ENCODE peak calls at places on chromosomes 16 and 17, in nine cellular contexts. U is neural progenitor cell; P is CD4-positive, alpha-beta T cell; T is epithelial cell of esophagus; K is GM13977; C is astrocyte of the spinal cord; M is neural crest cell; I is stomach; L is fibroblast of mammary gland. F is an unnamed sample.

GRCh38 chr17:82888583-82889495 is 49.0 kb upstream of the ZNF750 start:
- DNase-seq in U (no peak), P (no peak), T (peak), K (no peak), C (no peak), M (no peak), I (peak), L (no peak), F (no peak)

GRCh38 chr17:9900744-9901143 is 4.3 kb downstream of the RCVRN start:
- DNase-seq in U (no peak), P (no peak), T (no peak), K (no peak), C (peak), M (no peak), I (no peak), L (peak), F (peak)

GRCh38 chr16:89085755-89086154 is 7.9 kb upstream of the ACSF3 start:
- DNase-seq in U (no peak), P (no peak), T (no peak), K (no peak), C (no peak), M (no peak), I (no peak), L (no peak), F (no peak)

GRCh38 chr16:975313-975690 is 4.5 kb upstream of the LMF1 start:
- DNase-seq in U (no peak), P (no peak), T (no peak), K (no peak), C (no peak), M (no peak), I (no peak), L (no peak), F (no peak)

GRCh38 chr16:4475880-4476790 is at the start of gene HMOX2:
- DNase-seq in U (peak), P (peak), T (peak), K (peak), C (peak), M (peak), I (peak), L (peak), F (peak)

GRCh38 chr16:53458623-53459022 is 24.4 kb downstream of the RBL2 start:
- DNase-seq in U (no peak), P (no peak), T (no peak), K (no peak), C (no peak), M (no peak), I (no peak), L (no peak), F (no peak)

GRCh38 chr16:24540575-24541240 is 1.3 kb downstream of the RBBP6 start:
- DNase-seq in U (peak), P (no peak), T (peak), K (peak), C (peak), M (no peak), I (no peak), L (no peak), F (peak)

GRCh38 chr17:78737332-78737731 is 44.7 kb downstream of the CYTH1 start:
- DNase-seq in U (no peak), P (no peak), T (peak), K (no peak), C (peak), M (no peak), I (no peak), L (peak), F (peak)

GRCh38 chr16:49866533-49867155 is 10.7 kb upstream of the ZNF423 start:
- DNase-seq in U (peak), P (no peak), T (no peak), K (no peak), C (no peak), M (peak), I (no peak), L (no peak), F (no peak)

GRCh38 chr17:31544186-31544585 is 152.7 kb downstream of the RAB11FIP4 start:
- DNase-seq in U (no peak), P (no peak), T (no peak), K (no peak), C (no peak), M (no peak), I (no peak), L (no peak), F (no peak)

GRCh38 chr16:1097800-1098199 is 1.8 kb upstream of the C1QTNF8 start:
- DNase-seq in U (no peak), P (no peak), T (no peak), K (no peak), C (no peak), M (no peak), I (no peak), L (no peak), F (peak)

GRCh38 chr17:51590071-51590470 is 329.7 kb downstream of the UTP18 start:
- DNase-seq in U (no peak), P (no peak), T (no peak), K (no peak), C (no peak), M (no peak), I (no peak), L (no peak), F (no peak)

GRCh38 chr17:45307290-45308015 is 9.4 kb downstream of the MAP3K14 start:
- DNase-seq in U (no peak), P (no peak), T (peak), K (peak), C (peak), M (no peak), I (no peak), L (peak), F (peak)

GRCh38 chr17:17354560-17355357 is 51.6 kb downstream of the NT5M start:
- DNase-seq in U (peak), P (peak), T (peak), K (peak), C (peak), M (peak), I (peak), L (peak), F (peak)

GRCh38 chr16:51624083-51624775 is 473.2 kb upstream of the SALL1 start:
- DNase-seq in U (no peak), P (no peak), T (peak), K (no peak), C (no peak), M (no peak), I (no peak), L (peak), F (peak)

GRCh38 chr16:54077412-54077821 is 209.2 kb downstream of the IRX3 start:
- DNase-seq in U (no peak), P (no peak), T (peak), K (no peak), C (peak), M (no peak), I (no peak), L (peak), F (peak)

GRCh38 chr16:73028721-73029361 is 19.1 kb downstream of the ZFHX3 start:
- DNase-seq in U (no peak), P (no peak), T (peak), K (no peak), C (no peak), M (no peak), I (no peak), L (no peak), F (no peak)

GRCh38 chr16:12157510-12158093 is 181.1 kb downstream of the SNX29 start:
- DNase-seq in U (no peak), P (no peak), T (no peak), K (no peak), C (peak), M (no peak), I (no peak), L (peak), F (peak)

GRCh38 chr17:2804912-2805311 is 8.7 kb downstream of the RAP1GAP2 start:
- DNase-seq in U (no peak), P (no peak), T (peak), K (no peak), C (no peak), M (no peak), I (no peak), L (no peak), F (no peak)

GRCh38 chr17:15284537-15284936 is 19.4 kb upstream of the PMP22 start:
- DNase-seq in U (no peak), P (no peak), T (no peak), K (no peak), C (no peak), M (no peak), I (no peak), L (no peak), F (no peak)

GRCh38 chr17:77527394-77527793 is 386.6 kb downstream of the SEC14L1 start:
- DNase-seq in U (no peak), P (no peak), T (no peak), K (no peak), C (no peak), M (no peak), I (peak), L (no peak), F (no peak)

GRCh38 chr16:56691885-56692284 is 9.6 kb downstream of the MT1X start:
- DNase-seq in U (no peak), P (no peak), T (peak), K (no peak), C (no peak), M (no peak), I (no peak), L (peak), F (peak)

GRCh38 chr16:52586159-52586558 is 39.2 kb upstream of the TOX3 start:
- DNase-seq in U (no peak), P (no peak), T (no peak), K (no peak), C (no peak), M (no peak), I (no peak), L (no peak), F (no peak)

GRCh38 chr17:19800571-19800970 is 52.5 kb upstream of the ALDH3A1 start:
- DNase-seq in U (no peak), P (no peak), T (peak), K (no peak), C (no peak), M (no peak), I (no peak), L (no peak), F (no peak)

GRCh38 chr17:54900457-54901229 is at the start of gene TOM1L1:
- DNase-seq in U (peak), P (no peak), T (peak), K (peak), C (peak), M (peak), I (peak), L (peak), F (peak)

GRCh38 chr16:75341934-75342811 is 90.7 kb upstream of the BCAR1 start:
- DNase-seq in U (no peak), P (no peak), T (peak), K (no peak), C (peak), M (no peak), I (no peak), L (peak), F (peak)

GRCh38 chr16:2475413-2476344 is 752 bp downstream of the TBC1D24 start:
- DNase-seq in U (peak), P (no peak), T (no peak), K (peak), C (no peak), M (no peak), I (peak), L (no peak), F (no peak)

DNA sequence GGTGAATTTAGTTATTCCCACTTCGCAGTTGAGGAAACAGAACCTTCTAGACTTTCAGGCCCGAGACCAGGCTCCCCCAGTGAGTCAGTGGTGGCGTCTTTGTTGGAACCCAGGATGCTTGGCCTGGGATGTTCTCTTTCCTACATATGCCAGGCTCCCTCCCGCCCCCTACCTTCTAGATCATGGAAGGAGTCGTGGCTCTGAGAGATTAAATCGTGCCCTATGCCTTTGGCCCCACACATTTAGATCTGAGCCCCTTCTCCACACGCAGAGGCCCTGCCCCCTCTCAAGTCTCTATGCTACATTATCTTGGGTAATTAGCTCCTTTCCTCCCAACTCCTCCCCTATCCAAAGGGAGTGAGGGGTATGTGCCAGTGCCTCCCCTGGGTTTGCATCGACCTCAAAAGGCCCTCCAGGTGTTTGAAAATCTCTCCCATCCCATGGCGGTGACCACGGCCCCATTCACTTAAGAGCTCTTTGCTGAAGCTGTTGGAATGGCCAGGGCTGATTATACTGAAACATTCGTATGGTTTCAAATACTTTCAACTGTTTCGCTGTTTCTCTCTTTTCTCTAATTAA is 3.0 kb downstream of the NGFR start:
- DNase-seq in U (peak), P (no peak), T (no peak), K (no peak), C (no peak), M (no peak), I (no peak), L (no peak), F (no peak)
- TF ChIP-seq CTCF in U (peak), P (no peak), T (peak), K (no peak), C (peak), M (peak), I (no peak), L (no peak), F (no peak)

GRCh38 chr16:8872967-8873865 is 4.4 kb upstream of the CARHSP1 start:
- DNase-seq in U (no peak), P (no peak), T (no peak), K (no peak), C (no peak), M (no peak), I (no peak), L (no peak), F (no peak)
- TF ChIP-seq CTCF in U (no peak), P (no peak), T (peak), K (peak), C (peak), M (peak), I (no peak), L (peak), F (peak)

GRCh38 chr16:80837421-80838263 is 33.2 kb upstream of the CDYL2 start:
- DNase-seq in U (no peak), P (no peak), T (no peak), K (no peak), C (no peak), M (no peak), I (no peak), L (no peak), F (no peak)

GRCh38 chr16:80841231-80841630 is 36.8 kb upstream of the CDYL2 start:
- DNase-seq in U (no peak), P (no peak), T (no peak), K (no peak), C (no peak), M (no peak), I (no peak), L (no peak), F (no peak)

GRCh38 chr16:80831039-80831438 is 26.6 kb upstream of the CDYL2 start:
- DNase-seq in U (no peak), P (no peak), T (no peak), K (no peak), C (no peak), M (no peak), I (no peak), L (no peak), F (no peak)

DNA sequence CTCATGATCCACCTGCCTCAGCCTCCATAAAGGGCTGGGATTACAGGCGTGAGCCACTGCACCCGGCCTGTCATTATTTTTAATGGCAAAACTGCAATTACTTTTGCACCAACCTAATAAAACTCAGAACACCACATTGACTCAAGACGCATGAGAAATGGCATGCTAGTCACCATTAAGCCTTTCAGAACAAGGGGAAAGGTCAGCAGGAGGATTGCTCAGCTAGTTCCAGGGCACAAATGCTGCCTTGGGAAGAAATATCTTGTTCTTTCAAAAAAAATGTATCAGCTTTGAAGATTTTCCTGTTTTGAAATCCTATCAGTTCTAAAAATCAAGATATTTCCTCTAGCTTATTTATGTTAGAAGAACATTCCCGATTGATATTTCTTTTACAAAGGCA is 32.4 kb upstream of the CDYL2 start:
- DNase-seq in U (no peak), P (no peak), T (no peak), K (no peak), C (no peak), M (no peak), I (no peak), L (peak), F (no peak)
- TF ChIP-seq CTCF in U (no peak), P (no peak), T (no peak), K (no peak), C (no peak), M (no peak), I (no peak), L (no peak), F (no peak)

GRCh38 chr17:64340557-64340956 is 50.1 kb downstream of the PECAM1 start:
- DNase-seq in U (no peak), P (no peak), T (no peak), K (no peak), C (no peak), M (no peak), I (no peak), L (no peak), F (no peak)

GRCh38 chr17:64345691-64346376 is 44.8 kb downstream of the PECAM1 start:
- DNase-seq in U (no peak), P (no peak), T (no peak), K (no peak), C (no peak), M (no peak), I (no peak), L (no peak), F (no peak)

GRCh38 chr17:64343071-64343774 is 47.4 kb downstream of the PECAM1 start:
- DNase-seq in U (no peak), P (no peak), T (no peak), K (no peak), C (no peak), M (no peak), I (no peak), L (no peak), F (no peak)

GRCh38 chr17:64341181-64341580 is 49.5 kb downstream of the PECAM1 start:
- DNase-seq in U (no peak), P (no peak), T (no peak), K (no peak), C (no peak), M (no peak), I (no peak), L (no peak), F (no peak)

DNA sequence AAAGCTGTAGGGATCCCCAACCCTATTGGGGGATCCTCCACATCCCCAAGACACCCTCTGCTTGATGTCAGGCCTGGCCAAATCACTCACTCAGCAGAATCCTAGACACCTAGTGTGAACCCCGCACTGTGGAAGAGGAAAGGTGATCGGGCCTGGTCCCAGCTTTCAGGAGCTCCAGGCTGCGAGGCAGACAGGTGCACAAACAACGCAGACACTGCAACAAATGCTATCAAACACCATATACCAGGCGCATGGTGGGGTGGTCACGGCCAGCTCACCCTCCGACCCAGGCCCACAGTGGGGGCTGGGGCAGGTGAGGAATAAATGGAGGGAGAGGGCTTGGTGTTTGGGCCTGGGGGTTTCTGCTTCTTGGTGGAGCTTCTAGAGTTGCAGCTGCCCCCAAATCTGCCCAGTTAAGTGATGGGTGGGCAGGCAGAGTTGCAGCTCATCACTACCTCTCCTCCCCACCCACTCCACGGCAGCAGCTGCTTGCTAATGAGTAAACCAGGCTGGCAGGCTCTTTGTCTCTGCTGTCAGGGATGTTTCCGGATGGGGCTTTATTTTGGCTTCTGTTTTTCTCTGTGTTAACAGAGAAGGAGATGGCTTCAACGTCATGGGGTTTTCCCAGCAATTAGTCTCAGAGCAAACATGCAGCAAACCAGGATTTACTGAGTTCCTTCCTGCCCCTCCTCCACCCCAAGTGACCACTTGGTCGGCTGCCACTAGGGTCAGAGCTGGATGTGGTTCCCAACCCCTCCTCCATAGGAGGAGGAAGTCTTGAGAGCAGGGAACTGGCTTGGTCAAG is 46.6 kb downstream of the PECAM1 start:
- DNase-seq in U (peak), P (no peak), T (peak), K (no peak), C (peak), M (no peak), I (peak), L (peak), F (peak)
- TF ChIP-seq CTCF in U (no peak), P (no peak), T (no peak), K (no peak), C (no peak), M (no peak), I (no peak), L (no peak), F (no peak)

GRCh38 chr17:73841431-73842060 is 197.3 kb upstream of the SDK2 start:
- DNase-seq in U (peak), P (no peak), T (no peak), K (no peak), C (no peak), M (no peak), I (no peak), L (peak), F (no peak)
- TF ChIP-seq CTCF in U (peak), P (peak), T (peak), K (peak), C (peak), M (peak), I (no peak), L (peak), F (no peak)

GRCh38 chr17:13671341-13671740 is 69.6 kb upstream of the HS3ST3A1 start:
- DNase-seq in U (peak), P (no peak), T (no peak), K (no peak), C (peak), M (no peak), I (no peak), L (no peak), F (no peak)

GRCh38 chr17:13665872-13666635 is 64.3 kb upstream of the HS3ST3A1 start:
- DNase-seq in U (no peak), P (no peak), T (no peak), K (no peak), C (no peak), M (no peak), I (no peak), L (no peak), F (no peak)

GRCh38 chr17:13671771-13672170 is 70.0 kb upstream of the HS3ST3A1 start:
- DNase-seq in U (peak), P (no peak), T (peak), K (no peak), C (peak), M (no peak), I (no peak), L (peak), F (no peak)
- TF ChIP-seq CTCF in U (no peak), P (no peak), T (no peak), K (no peak), C (no peak), M (no peak), I (no peak), L (no peak), F (no peak)

GRCh38 chr17:66975614-66976378 is 11.3 kb downstream of the CACNG4 start:
- DNase-seq in U (peak), P (no peak), T (peak), K (peak), C (no peak), M (no peak), I (peak), L (no peak), F (no peak)
- TF ChIP-seq CTCF in U (peak), P (no peak), T (peak), K (peak), C (no peak), M (peak), I (no peak), L (peak), F (peak)

GRCh38 chr17:28416703-28417311 is 10.8 kb upstream of the SLC46A1 start:
- DNase-seq in U (peak), P (peak), T (peak), K (peak), C (peak), M (peak), I (peak), L (peak), F (peak)
- TF ChIP-seq CTCF in U (peak), P (peak), T (peak), K (peak), C (peak), M (peak), I (no peak), L (peak), F (peak)

DNA sequence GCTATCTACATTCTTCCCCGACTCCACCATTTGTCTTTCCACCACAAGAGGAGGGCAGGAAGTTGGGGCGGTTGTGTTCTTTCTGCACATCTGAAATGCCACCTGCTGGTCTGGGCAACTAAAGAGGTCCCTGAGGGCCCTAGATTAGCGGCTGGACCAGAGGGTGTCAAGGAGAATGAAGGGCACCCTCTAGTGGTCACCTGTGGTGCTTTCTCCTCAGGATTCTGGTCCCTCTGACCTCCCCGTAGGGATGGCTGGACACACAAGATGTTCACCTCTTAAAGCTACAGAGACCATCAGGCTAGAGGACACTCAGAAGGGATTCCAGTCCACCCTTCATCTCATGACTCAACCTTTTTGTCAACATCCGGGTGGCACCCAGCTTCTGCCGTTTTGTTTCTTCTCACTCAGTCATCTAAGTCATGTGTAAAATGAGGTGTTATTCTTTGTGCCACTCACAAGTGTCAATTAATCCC is 2.9 kb upstream of the SCIMP start:
- DNase-seq in U (peak), P (no peak), T (peak), K (peak), C (peak), M (peak), I (peak), L (peak), F (peak)
- TF ChIP-seq CTCF in U (peak), P (peak), T (peak), K (peak), C (peak), M (peak), I (no peak), L (peak), F (peak)

F was measured in HFFc6.